ENCODE peak calls at places on chromosomes 6 and 20, in five cellular contexts. One of them, this sample, is unnamed.

GRCh38 chr6:151425561-151425960 is 26.4 kb downstream of the RMND1 start:
- DNase-seq in K562: no peak
- DNase-seq in GM12878: no peak
- DNase-seq in A549: no peak
- DNase-seq in HepG2: no peak
- DNase-seq in this sample: no peak

GRCh38 chr6:88596801-88597200 is 366.6 kb downstream of the RNGTT start:
- DNase-seq in HepG2: no peak
- DNase-seq in GM12878: no peak
- DNase-seq in A549: no peak
- DNase-seq in K562: no peak
- DNase-seq in this sample: no peak

GRCh38 chr6:45997875-45998506 is 17.7 kb downstream of the CLIC5 start:
- DNase-seq in K562: no peak
- DNase-seq in A549: no peak
- DNase-seq in GM12878: no peak
- DNase-seq in HepG2: no peak
- DNase-seq in this sample: no peak

GRCh38 chr6:36691011-36691410 is 6.6 kb upstream of the RAB44 start:
- DNase-seq in GM12878: no peak
- DNase-seq in HepG2: no peak
- DNase-seq in K562: no peak
- DNase-seq in A549: no peak
- DNase-seq in this sample: no peak

GRCh38 chr6:108846628-108847027 is 1.6 kb upstream of the ARMC2 start:
- DNase-seq in A549: no peak
- DNase-seq in K562: no peak
- DNase-seq in GM12878: no peak
- DNase-seq in HepG2: no peak
- DNase-seq in this sample: no peak

GRCh38 chr6:48429610-48430009 is 318.6 kb upstream of the PTCHD4 start:
- DNase-seq in HepG2: peak
- DNase-seq in GM12878: no peak
- DNase-seq in A549: no peak
- DNase-seq in K562: no peak
- DNase-seq in this sample: no peak

GRCh38 chr20:38842017-38842416 is 36.5 kb downstream of the PPP1R16B start:
- DNase-seq in HepG2: no peak
- DNase-seq in A549: no peak
- DNase-seq in GM12878: no peak
- DNase-seq in K562: no peak
- DNase-seq in this sample: no peak

GRCh38 chr6:143811492-143812157 is 31.5 kb upstream of the LTV1 start:
- DNase-seq in GM12878: no peak
- DNase-seq in K562: no peak
- DNase-seq in A549: no peak
- DNase-seq in HepG2: no peak
- DNase-seq in this sample: no peak

GRCh38 chr6:106431972-106432371 is 71.5 kb downstream of the CRYBG1 start:
- DNase-seq in GM12878: no peak
- DNase-seq in K562: no peak
- DNase-seq in A549: no peak
- DNase-seq in HepG2: no peak
- DNase-seq in this sample: no peak

GRCh38 chr6:26296857-26297648 is 67.9 kb upstream of the BTN3A2 start:
- DNase-seq in GM12878: no peak
- DNase-seq in A549: no peak
- DNase-seq in K562: peak
- DNase-seq in HepG2: no peak
- DNase-seq in this sample: no peak

GRCh38 chr6:30830438-30830837 is 53.9 kb upstream of the DDR1 start:
- DNase-seq in HepG2: no peak
- DNase-seq in K562: no peak
- DNase-seq in GM12878: no peak
- DNase-seq in A549: no peak
- DNase-seq in this sample: no peak

GRCh38 chr6:97288188-97288587 is 5.2 kb upstream of the MMS22L start:
- DNase-seq in HepG2: peak
- DNase-seq in A549: no peak
- DNase-seq in K562: no peak
- DNase-seq in GM12878: no peak
- DNase-seq in this sample: no peak

GRCh38 chr6:100269189-100269588 is 195.5 kb downstream of the SIM1 start:
- DNase-seq in A549: no peak
- DNase-seq in GM12878: no peak
- DNase-seq in HepG2: no peak
- DNase-seq in K562: no peak
- DNase-seq in this sample: no peak

GRCh38 chr20:41613321-41613720 is 4.9 kb downstream of the CHD6 start:
- DNase-seq in HepG2: no peak
- DNase-seq in K562: no peak
- DNase-seq in A549: no peak
- DNase-seq in GM12878: no peak
- DNase-seq in this sample: peak

GRCh38 chr6:68427630-68428029 is 207.5 kb upstream of the ADGRB3 start:
- DNase-seq in K562: no peak
- DNase-seq in HepG2: no peak
- DNase-seq in A549: no peak
- DNase-seq in GM12878: no peak
- DNase-seq in this sample: no peak

GRCh38 chr6:165274611-165275010 is 34.8 kb downstream of the C6orf118 start:
- DNase-seq in A549: no peak
- DNase-seq in K562: no peak
- DNase-seq in GM12878: no peak
- DNase-seq in HepG2: no peak
- DNase-seq in this sample: no peak

GRCh38 chr6:52551483-52552277 is 25.2 kb downstream of the TRAM2 start:
- DNase-seq in HepG2: peak
- DNase-seq in GM12878: no peak
- DNase-seq in K562: no peak
- DNase-seq in A549: no peak
- DNase-seq in this sample: peak

GRCh38 chr6:151440930-151441329 is 11.0 kb downstream of the RMND1 start:
- DNase-seq in A549: no peak
- DNase-seq in HepG2: no peak
- DNase-seq in GM12878: no peak
- DNase-seq in K562: no peak
- DNase-seq in this sample: no peak

GRCh38 chr20:22374066-22374465 is 210.3 kb downstream of the FOXA2 start:
- DNase-seq in HepG2: no peak
- DNase-seq in K562: no peak
- DNase-seq in GM12878: no peak
- DNase-seq in A549: no peak
- DNase-seq in this sample: no peak

GRCh38 chr20:47876348-47877056 is 91.2 kb upstream of the SULF2 start:
- DNase-seq in A549: no peak
- DNase-seq in HepG2: no peak
- DNase-seq in GM12878: no peak
- DNase-seq in K562: no peak
- DNase-seq in this sample: no peak

GRCh38 chr6:115004204-115004603 is 661.4 kb upstream of the HS3ST5 start:
- DNase-seq in GM12878: no peak
- DNase-seq in A549: no peak
- DNase-seq in K562: no peak
- DNase-seq in HepG2: no peak
- DNase-seq in this sample: no peak

GRCh38 chr6:127921982-127922381 is 21.1 kb upstream of the THEMIS start:
- DNase-seq in HepG2: no peak
- DNase-seq in A549: no peak
- DNase-seq in K562: no peak
- DNase-seq in GM12878: no peak
- DNase-seq in this sample: no peak

GRCh38 chr6:35084511-35085203 is 56.5 kb downstream of the TCP11 start:
- DNase-seq in A549: no peak
- DNase-seq in HepG2: no peak
- DNase-seq in GM12878: no peak
- DNase-seq in K562: no peak
- DNase-seq in this sample: no peak

GRCh38 chr6:71404145-71404966 is 115.7 kb downstream of the OGFRL1 start:
- DNase-seq in K562: no peak
- DNase-seq in GM12878: no peak
- DNase-seq in A549: no peak
- DNase-seq in HepG2: peak
- DNase-seq in this sample: peak

GRCh38 chr6:162014069-162014811 is 713.3 kb downstream of the PRKN start:
- DNase-seq in GM12878: no peak
- DNase-seq in A549: no peak
- DNase-seq in HepG2: no peak
- DNase-seq in K562: no peak
- DNase-seq in this sample: no peak

GRCh38 chr6:162017551-162017950 is 710.0 kb downstream of the PRKN start:
- DNase-seq in A549: no peak
- DNase-seq in K562: no peak
- DNase-seq in HepG2: no peak
- DNase-seq in GM12878: no peak
- DNase-seq in this sample: no peak

DNA sequence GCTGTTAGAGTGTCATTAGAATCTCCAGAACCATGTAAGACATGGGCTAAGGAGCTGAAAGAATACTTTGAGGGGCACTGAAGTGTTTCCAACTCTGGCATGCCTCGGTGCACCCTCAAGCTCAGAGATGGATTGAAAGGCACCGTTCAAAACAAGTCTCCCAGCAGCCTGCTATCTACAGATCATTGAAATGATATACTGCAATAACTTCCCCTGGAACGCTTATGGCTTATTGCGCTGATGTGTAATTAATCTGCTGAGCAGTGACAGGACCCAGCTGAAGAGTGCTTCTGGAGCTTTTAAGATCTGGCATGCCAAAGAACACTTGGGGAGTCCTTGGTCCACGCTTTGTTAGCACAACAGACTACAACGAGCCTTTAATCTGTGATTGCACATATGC is 708.3 kb downstream of the PRKN start:
- DNase-seq in HepG2: no peak
- DNase-seq in A549: no peak
- DNase-seq in GM12878: no peak
- DNase-seq in K562: no peak
- DNase-seq in this sample: no peak
- H3K27ac ChIP-seq in HepG2: no peak
- H3K27ac ChIP-seq in A549: no peak
- H3K27ac ChIP-seq in GM12878: no peak
- H3K27ac ChIP-seq in K562: no peak
- H3K27ac ChIP-seq in this sample: no peak

DNA sequence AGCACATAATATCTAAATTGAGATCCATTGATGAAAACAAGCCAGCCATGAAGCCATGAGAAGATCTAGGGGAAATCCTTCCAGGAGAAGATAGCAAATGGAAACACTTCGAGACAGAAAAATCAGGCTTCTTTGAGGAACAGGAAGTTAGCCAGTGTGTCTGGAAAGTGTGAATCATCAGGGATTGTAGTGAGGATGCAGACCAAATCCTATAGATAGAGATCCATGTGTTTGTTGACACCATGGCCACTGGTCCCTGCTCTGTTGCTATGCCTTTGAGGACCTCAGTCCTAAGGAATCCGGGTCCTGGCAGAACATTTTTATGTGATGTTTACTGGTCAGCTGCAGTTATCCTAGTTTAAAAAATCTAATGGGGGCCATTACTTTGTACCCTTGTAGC is 6.6 kb upstream of the ELOVL2 start:
- DNase-seq in GM12878: no peak
- DNase-seq in HepG2: no peak
- DNase-seq in A549: no peak
- DNase-seq in K562: no peak
- DNase-seq in this sample: no peak
- TF ChIP-seq JUNB in GM12878: no peak
- TF ChIP-seq JUNB in HepG2: no peak
- TF ChIP-seq JUNB in A549: no peak
- TF ChIP-seq JUNB in K562: no peak
- TF ChIP-seq JUNB in this sample: no peak

DNA sequence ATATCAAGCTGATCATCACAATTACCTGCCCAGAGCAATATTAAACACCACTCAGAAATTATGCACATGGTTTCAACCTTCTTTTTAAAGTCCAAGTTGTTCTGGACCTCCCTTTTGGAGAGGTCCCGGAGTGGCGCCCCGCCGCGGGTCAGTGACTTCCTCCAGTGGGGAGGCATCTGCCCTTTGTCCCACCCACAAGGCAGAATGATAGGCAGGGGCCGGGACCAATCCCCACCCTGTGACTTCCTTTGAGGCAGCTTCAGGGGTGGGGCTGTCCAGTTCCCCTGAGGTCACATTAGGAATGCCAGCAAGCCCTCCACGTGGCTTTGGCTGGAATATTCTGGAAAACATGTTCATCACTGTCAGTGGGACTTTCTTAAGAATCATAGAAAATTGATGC is 207.0 kb downstream of the ANKRD60 start:
- DNase-seq in A549: no peak
- DNase-seq in HepG2: no peak
- DNase-seq in GM12878: no peak
- DNase-seq in K562: peak
- DNase-seq in this sample: peak
- H3K27ac ChIP-seq in A549: peak
- H3K27ac ChIP-seq in HepG2: no peak
- H3K27ac ChIP-seq in GM12878: no peak
- H3K27ac ChIP-seq in K562: no peak
- H3K27ac ChIP-seq in this sample: no peak

DNA sequence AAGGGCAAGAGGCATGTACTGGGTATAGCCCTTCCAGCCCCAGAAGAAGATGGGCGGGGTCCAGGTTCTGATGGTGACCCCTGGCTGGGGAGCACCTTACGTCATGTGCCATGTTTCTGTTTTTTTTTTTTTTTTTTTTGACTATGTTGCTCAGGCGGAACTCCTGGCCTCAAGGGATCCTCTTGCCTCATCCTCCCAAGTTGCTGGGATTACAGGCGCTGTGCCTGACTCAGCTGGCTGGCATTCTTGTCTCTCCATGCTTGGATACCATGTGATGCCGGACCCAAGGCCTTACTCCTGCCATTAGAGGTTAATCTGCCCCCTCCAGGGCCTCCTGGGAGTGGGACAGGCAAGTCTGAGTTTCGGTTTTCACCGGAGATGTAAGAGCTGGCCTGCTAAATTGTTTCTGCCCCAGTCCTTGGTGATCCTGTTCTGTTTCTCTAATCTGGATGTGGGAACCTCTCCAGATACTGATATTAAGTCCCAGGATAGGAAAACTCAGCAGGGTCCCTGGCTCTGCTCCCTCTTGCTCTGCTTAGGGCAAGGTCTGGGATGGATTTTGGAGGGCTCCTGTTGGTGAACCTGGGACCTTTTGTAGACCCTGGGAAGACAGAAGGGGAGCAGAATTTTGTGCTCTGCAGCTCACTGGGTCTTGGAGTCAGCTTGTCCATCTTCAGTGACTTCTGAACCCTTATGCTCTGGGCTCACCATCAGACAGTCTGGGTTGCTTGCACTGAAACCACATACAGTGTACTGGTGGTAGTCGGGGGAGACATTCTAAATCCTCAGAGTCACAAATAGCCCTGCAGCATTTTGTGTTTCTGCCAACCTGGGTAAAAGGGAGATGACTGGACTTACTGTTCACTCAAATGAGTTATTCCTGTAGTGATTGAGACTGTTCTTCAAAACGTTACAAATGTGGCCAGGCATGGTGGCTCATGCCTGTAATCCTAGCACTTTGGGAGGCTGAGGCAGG is 45.1 kb downstream of the PTK7 start:
- DNase-seq in K562: no peak
- DNase-seq in GM12878: no peak
- DNase-seq in HepG2: no peak
- DNase-seq in A549: no peak
- DNase-seq in this sample: no peak
- TF ChIP-seq JUNB in K562: no peak
- TF ChIP-seq JUNB in GM12878: no peak
- TF ChIP-seq JUNB in HepG2: no peak
- TF ChIP-seq JUNB in A549: no peak
- TF ChIP-seq JUNB in this sample: no peak

This sample was measured in GM23338.